ENCODE peak calls at places on chromosomes 5 and 9, in five cellular contexts. W, B, E, Y and U are unnamed samples. For H3K36me3, the result is how much of the 10 kb centered on the place peaks cover.

GRCh38 chr5:120512068-120512467 is 48.0 kb downstream of the PRR16 start:
- DNase-seq in W (no peak), Y (no peak), E (no peak), B (no peak), U (no peak)

GRCh38 chr5:148820778-148821395 is 5.5 kb upstream of the ADRB2 start:
- DNase-seq in W (no peak), E (peak), Y (no peak), B (peak), U (no peak)

GRCh38 chr5:126656397-126657007 is 55.8 kb downstream of the PHAX start:
- DNase-seq in W (no peak), B (peak), Y (no peak), E (peak), U (no peak)

GRCh38 chr5:137032929-137033328 is 466.2 kb downstream of the SPOCK1 start:
- DNase-seq in W (no peak), Y (peak), B (no peak), E (no peak), U (no peak)

GRCh38 chr5:169251685-169252084 is 49.3 kb downstream of the SLIT3 start:
- DNase-seq in B (no peak), Y (no peak), W (no peak), E (no peak), U (no peak)

GRCh38 chr9:5388026-5388806 is 48.5 kb upstream of the RLN1 start:
- DNase-seq in B (no peak), E (peak), W (no peak), Y (no peak), U (no peak)

GRCh38 chr9:135574331-135574730 is 12.8 kb downstream of the PAEP start:
- DNase-seq in E (no peak), W (no peak), B (no peak), Y (peak), U (no peak)

GRCh38 chr9:72524820-72525539 is 3.6 kb downstream of the TMC1 start:
- DNase-seq in W (no peak), Y (no peak), B (peak), E (peak), U (no peak)

GRCh38 chr9:107929439-107929838 is 439.9 kb upstream of the KLF4 start:
- DNase-seq in B (peak), W (peak), E (no peak), Y (no peak), U (no peak)

GRCh38 chr9:110895141-110895912 is 142.9 kb downstream of the LPAR1 start:
- DNase-seq in E (no peak), W (peak), Y (peak), B (no peak), U (no peak)

GRCh38 chr5:88952996-88953643 is 70.1 kb upstream of the MEF2C start:
- DNase-seq in W (no peak), Y (no peak), E (no peak), B (no peak), U (no peak)

GRCh38 chr5:103407399-103407798 is 148.8 kb downstream of the MACIR start:
- DNase-seq in W (no peak), E (no peak), Y (no peak), B (no peak), U (no peak)

GRCh38 chr5:80128129-80128528 is 93.0 kb downstream of the THBS4 start:
- DNase-seq in E (no peak), Y (no peak), W (no peak), B (no peak), U (no peak)

GRCh38 chr5:35316611-35317307 is 86.5 kb upstream of the PRLR start:
- DNase-seq in B (peak), E (no peak), Y (no peak), W (no peak), U (no peak)

GRCh38 chr5:27702339-27702820 is 664.0 kb upstream of the CDH9 start:
- DNase-seq in B (peak), Y (no peak), W (no peak), E (no peak), U (no peak)

GRCh38 chr9:129312251-129312650 is 134.2 kb upstream of the IER5L start:
- DNase-seq in W (peak), Y (no peak), E (no peak), B (no peak), U (no peak)

GRCh38 chr5:113252066-113252465 is 182.7 kb downstream of the TSSK1B start:
- DNase-seq in E (no peak), W (no peak), B (no peak), Y (peak), U (no peak)

GRCh38 chr5:158145827-158146226 is 286.9 kb upstream of the CLINT1 start:
- DNase-seq in W (no peak), E (no peak), Y (no peak), B (no peak), U (no peak)

GRCh38 chr5:124546643-124547042 is 199.8 kb downstream of the ZNF608 start:
- DNase-seq in W (no peak), Y (no peak), E (no peak), B (peak), U (no peak)

GRCh38 chr9:83231039-83231438 is 168.1 kb upstream of the RASEF start:
- DNase-seq in E (peak), W (no peak), B (no peak), Y (no peak), U (no peak)

GRCh38 chr5:68086857-68087256 is 128.7 kb upstream of the PIK3R1 start:
- DNase-seq in E (no peak), W (peak), B (no peak), Y (no peak), U (no peak)

GRCh38 chr5:134813407-134813806 is 32.4 kb upstream of the C5orf24 start:
- DNase-seq in W (no peak), Y (no peak), E (no peak), B (no peak), U (no peak)
- H3K36me3 ChIP-seq in W (under half), Y (under half), E (half or more), B (under half), U (half or more)

GRCh38 chr5:170382790-170383189 is 6.4 kb downstream of the KCNMB1 start:
- DNase-seq in E (no peak), B (no peak), Y (no peak), W (no peak), U (no peak)
- H3K36me3 ChIP-seq in E (under half), B (under half), Y (under half), W (under half), U (under half)

DNA sequence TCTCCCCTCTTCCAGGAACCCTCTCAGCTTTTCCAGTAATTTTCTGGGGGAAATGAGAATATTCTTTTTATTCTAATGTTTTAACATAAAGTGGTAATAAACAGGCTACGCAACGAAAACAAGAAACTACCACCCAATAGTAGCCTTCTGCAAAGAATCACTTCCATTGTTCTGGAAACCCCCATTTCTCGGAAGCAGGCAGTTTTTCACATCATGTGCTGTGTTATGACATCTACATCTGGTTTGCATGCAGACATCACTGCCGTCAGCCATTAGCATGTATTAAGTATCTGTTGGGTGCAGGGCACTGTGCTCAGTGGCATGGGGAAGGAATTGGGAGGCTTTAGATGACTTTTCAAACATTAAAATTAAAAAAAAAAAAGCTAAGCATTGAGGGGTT is 37.9 kb upstream of the F2R start:
- DNase-seq in Y (no peak), B (no peak), E (no peak), W (no peak), U (no peak)
- H3K36me3 ChIP-seq in Y (under half), B (under half), E (under half), W (under half), U (under half)

DNA sequence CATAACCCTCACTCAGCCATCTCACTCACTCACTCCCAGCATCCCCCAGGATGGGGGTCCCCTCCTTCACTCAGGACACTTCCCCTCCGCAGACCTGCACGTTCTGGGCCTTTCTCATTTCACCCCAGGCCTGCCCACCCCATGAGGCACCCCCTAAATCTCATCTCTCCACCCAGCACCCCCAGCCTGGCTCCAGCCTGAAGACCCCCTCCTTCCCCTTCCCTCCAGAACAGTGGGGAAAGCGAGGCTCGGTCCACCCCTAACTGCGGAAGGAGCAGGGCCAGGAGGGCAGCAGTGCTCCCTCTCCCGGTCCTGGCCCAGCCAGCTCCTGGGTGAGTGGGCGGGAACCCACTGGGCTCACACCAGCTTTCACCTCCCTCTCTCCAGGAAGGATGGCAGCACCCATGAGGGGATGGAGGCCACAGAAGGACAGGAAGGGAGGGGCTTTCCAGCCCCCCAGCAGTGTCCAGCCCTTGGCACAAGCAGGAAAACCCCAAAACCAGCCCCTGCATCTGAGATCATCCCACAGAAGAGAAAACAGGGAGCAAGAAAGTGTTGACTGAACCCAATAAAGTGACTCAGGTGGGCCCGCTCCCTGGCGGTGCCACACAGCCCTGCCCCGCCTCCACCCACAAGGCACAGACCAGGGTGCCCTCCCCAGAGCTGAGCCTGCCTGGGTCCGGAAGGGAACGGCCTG is 55.0 kb downstream of the LRSAM1 start:
- DNase-seq in Y (no peak), W (no peak), E (no peak), B (no peak), U (no peak)
- H3K36me3 ChIP-seq in Y (half or more), W (under half), E (half or more), B (under half), U (under half)